ENCODE peak calls at places on chromosome 9, in five cellular contexts. B is tibial nerve, T is heart left ventricle, H is HCT116, I is transverse colon. D is an unnamed sample.
A peak's percentile ranks its signal among the peaks of the same experiment; 100 is the strongest.

GRCh38 chr9:134058716-134059115 is 9.1 kb downstream of the BRD3 start:
- DNase-seq in B (no peak), H (no peak), T (no peak), I (no peak), D (no peak)

GRCh38 chr9:121372563-121373400 is 2.7 kb upstream of the STOM start:
- DNase-seq in H (no peak), I (no peak), B (no peak), T (no peak), D (no peak)

GRCh38 chr9:115164511-115164974 is 46.6 kb upstream of the TNC start:
- DNase-seq in B (no peak), T (no peak), H (peak; percentile 94), I (no peak), D (no peak)

GRCh38 chr9:137136926-137137607 is 1.9 kb upstream of the GRIN1 start:
- DNase-seq in I (no peak), B (no peak), H (no peak), T (no peak), D (no peak)

GRCh38 chr9:122394265-122395242 is 23.7 kb downstream of the PTGS1 start:
- DNase-seq in T (peak; percentile 50), B (peak; percentile 39), H (no peak), I (peak; percentile 38), D (no peak)

GRCh38 chr9:34987160-34988040 is 2.1 kb upstream of the DNAJB5 start:
- DNase-seq in T (no peak), I (no peak), H (no peak), B (no peak), D (no peak)

GRCh38 chr9:77892955-77893514 is 138.6 kb downstream of the GNAQ start:
- DNase-seq in I (no peak), B (no peak), T (no peak), H (no peak), D (no peak)

GRCh38 chr9:74838351-74838750 is 49.4 kb downstream of the TRPM6 start:
- DNase-seq in H (no peak), I (no peak), B (no peak), T (no peak), D (no peak)

GRCh38 chr9:95055851-95056551 is 261.5 kb downstream of the FANCC start:
- DNase-seq in B (no peak), T (no peak), I (no peak), H (no peak), D (no peak)

GRCh38 chr9:16659096-16659495 is 211.4 kb downstream of the BNC2 start:
- DNase-seq in T (no peak), B (no peak), H (no peak), I (no peak), D (no peak)

DNA sequence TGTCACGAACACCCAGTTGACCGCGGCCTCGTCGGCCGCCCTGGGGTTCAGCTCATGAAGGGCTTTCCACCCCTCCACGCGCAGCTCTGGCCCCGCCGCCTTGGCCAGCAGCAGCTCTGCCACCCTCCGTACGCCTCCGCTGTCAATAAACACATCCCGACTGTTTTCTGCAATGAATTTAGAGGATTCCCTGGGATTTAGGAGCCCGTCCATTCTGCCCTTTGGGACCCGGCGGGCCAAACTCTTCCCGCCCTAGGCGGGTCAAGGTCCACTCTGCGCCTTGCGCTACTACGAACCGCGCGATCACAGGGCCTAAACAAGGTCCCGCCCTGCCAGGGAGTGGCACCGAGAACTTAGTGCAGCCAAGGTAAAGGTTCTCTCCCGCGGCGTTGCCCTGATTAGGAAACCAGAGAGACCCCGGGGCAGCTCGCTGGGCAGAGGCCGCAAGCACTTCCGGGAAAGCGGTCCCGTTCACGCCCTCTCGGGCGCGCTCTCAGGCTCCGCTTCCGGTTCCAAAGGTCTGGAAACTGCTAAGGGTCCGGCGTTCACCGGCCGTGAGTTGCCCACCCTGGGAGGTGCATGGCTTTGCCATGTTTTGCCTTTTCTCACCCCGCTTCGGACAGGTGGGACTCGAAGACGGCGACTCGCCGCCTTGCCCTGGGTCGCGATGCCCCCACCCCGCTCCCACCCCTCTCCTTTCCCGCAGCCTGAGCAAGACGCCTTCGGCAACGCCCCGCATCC is 23.6 kb downstream of the HNRNPK start:
- DNase-seq in T (peak; percentile 78), I (peak; percentile 91), B (peak; percentile 51), H (no peak), D (no peak)
- TF ChIP-seq POLR2A in T (peak; percentile 14), I (peak; percentile 67), B (no peak), H (no peak), D (no peak)

GRCh38 chr9:131578778-131579504 is 33.6 kb downstream of the PRRT1B start:
- DNase-seq in I (peak; percentile 35), T (peak; percentile 18), H (no peak), B (no peak), D (no peak)
- H3K36me3 ChIP-seq in I (no peaks in the 10 kb centered on the region), T (peaks cover 96% of the 10 kb centered on the region), H (peaks cover 5% of the 10 kb centered on the region), B (peaks cover 98% of the 10 kb centered on the region), D (peaks cover 26% of the 10 kb centered on the region)

DNA sequence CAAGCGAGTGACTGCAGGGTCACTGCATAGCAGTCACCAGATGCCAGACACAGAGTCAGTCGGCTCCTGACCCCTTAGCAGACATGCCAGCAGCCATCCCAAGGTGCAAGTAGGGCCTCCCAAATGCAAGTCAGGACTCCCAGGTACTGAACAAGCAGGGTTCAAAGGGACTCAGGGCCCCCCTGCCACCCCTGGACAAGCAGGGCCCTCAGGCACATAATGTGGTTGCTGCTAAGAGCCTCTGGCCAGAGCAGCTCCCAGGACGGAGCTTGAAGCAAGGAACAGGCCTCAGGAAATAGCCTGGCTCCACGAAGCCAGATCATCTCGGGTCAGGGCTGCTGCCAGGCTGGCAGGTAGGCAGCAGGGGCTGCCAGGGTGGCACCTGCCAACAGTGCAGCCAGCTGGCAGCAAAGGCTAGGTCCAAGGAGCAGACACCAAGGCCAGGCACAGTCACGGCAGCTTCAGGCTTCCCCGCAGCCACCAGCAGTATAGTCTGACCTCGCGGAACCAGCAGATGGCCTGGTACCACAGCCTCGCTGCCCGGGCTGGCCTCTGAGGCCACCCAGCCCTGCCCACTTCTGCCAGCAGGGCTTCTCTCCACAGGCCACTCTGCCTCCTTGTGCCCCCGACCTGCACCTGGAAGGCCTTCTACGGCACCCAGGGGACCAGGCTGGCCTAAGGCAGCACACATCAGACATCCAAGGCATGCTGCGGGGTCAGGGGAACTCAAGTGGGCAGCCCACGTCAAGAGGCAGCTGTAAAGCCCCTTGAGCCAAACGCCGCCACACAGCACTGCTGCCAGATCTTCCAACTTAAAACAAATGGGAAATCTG is 7.4 kb downstream of the EEIG1 start:
- DNase-seq in H (no peak), T (no peak), I (peak; percentile 26), B (no peak), D (no peak)
- TF ChIP-seq POLR2A in H (no peak), T (no peak), I (no peak), B (no peak), D (no peak)

GRCh38 chr9:2833096-2833495 is 10.8 kb downstream of the PUM3 start:
- DNase-seq in B (no peak), T (no peak), I (no peak), H (no peak), D (no peak)
- H3K36me3 ChIP-seq in B (peaks cover 90% of the 10 kb centered on the region), T (peaks cover 76% of the 10 kb centered on the region), I (no peaks in the 10 kb centered on the region), H (peaks cover 77% of the 10 kb centered on the region), D (peaks cover 29% of the 10 kb centered on the region)

D was measured in esophagus squamous epithelium.